ENCODE peak calls at places on chromosomes 13 and 19, in nine cellular contexts. C is A549, S is IMR-90, J is endothelial cell of umbilical vein, G is body of pancreas, W is H1, M is spleen, B is breast epithelium, H is esophagus squamous epithelium. N is an unnamed sample.
A peak's percentile ranks its signal among the peaks of the same experiment; 100 is the strongest.

GRCh38 chr19:16778796-16779411 is 50.3 kb upstream of the SIN3B start:
- DNase-seq in H (no peak), G (peak; percentile 20), W (peak; percentile 44), J (peak; percentile 59), S (peak; percentile 55), M (peak; percentile 79), C (peak; percentile 81), B (no peak), N (no peak)

GRCh38 chr19:56091066-56091490 is 30.0 kb downstream of the ZNF787 start:
- DNase-seq in B (no peak), J (no peak), W (no peak), C (peak; percentile 33), H (no peak), M (no peak), G (no peak), S (peak; percentile 61), N (no peak)

GRCh38 chr13:39916330-39916729 is 260.9 kb downstream of the COG6 start:
- DNase-seq in M (no peak), B (no peak), W (no peak), S (no peak), C (no peak), G (no peak), J (no peak), H (no peak), N (no peak)

GRCh38 chr19:13154911-13155471 is 4.8 kb downstream of the IER2 start:
- DNase-seq in C (no peak), W (no peak), H (no peak), S (peak; percentile 65), M (peak; percentile 91), J (peak; percentile 62), B (peak; percentile 96), G (peak; percentile 95), N (no peak)

GRCh38 chr19:5141926-5142724 is 173.2 kb downstream of the KDM4B start:
- DNase-seq in B (no peak), W (no peak), M (peak; percentile 73), G (no peak), H (no peak), J (no peak), C (no peak), S (no peak), N (no peak)

GRCh38 chr13:49292742-49293498 is 45.2 kb downstream of the CDADC1 start:
- DNase-seq in H (no peak), W (no peak), B (no peak), J (peak; percentile 75), C (no peak), S (peak; percentile 96), G (peak; percentile 52), M (no peak), N (no peak)

GRCh38 chr19:41495589-41495988 is 52.6 kb downstream of the ERICH4 start:
- DNase-seq in M (no peak), C (no peak), J (no peak), G (no peak), W (no peak), S (no peak), H (no peak), B (no peak), N (no peak)

GRCh38 chr13:64314286-64314685 is 2898.6 kb upstream of the PCDH20 start:
- DNase-seq in B (no peak), M (no peak), S (peak; percentile 61), J (no peak), H (no peak), C (no peak), W (no peak), G (no peak), N (no peak)

GRCh38 chr19:29836409-29836825 is 24.6 kb downstream of the CCNE1 start:
- DNase-seq in B (no peak), M (no peak), S (no peak), J (no peak), W (no peak), C (no peak), H (no peak), G (no peak), N (no peak)

GRCh38 chr13:67184247-67184646 is 45.9 kb downstream of the PCDH9 start:
- DNase-seq in B (no peak), W (no peak), G (no peak), C (peak; percentile 57), H (no peak), M (no peak), J (no peak), S (no peak), N (no peak)

GRCh38 chr19:34184880-34185491 is 12.7 kb downstream of the LSM14A start:
- DNase-seq in H (no peak), J (no peak), B (no peak), C (no peak), M (no peak), G (no peak), S (no peak), W (no peak), N (no peak)

GRCh38 chr13:113527272-113527958 is 36.9 kb upstream of the DCUN1D2 start:
- DNase-seq in H (no peak), J (no peak), W (no peak), S (no peak), C (no peak), M (peak; percentile 55), B (peak; percentile 30), G (no peak), N (peak; percentile 46)

GRCh38 chr13:112177889-112178288 is 110.9 kb downstream of the SOX1 start:
- DNase-seq in J (no peak), G (no peak), B (no peak), W (no peak), S (no peak), M (no peak), C (no peak), H (no peak), N (no peak)

GRCh38 chr19:43735957-43736356 is 18.8 kb downstream of the SMG9 start:
- DNase-seq in J (no peak), M (no peak), W (no peak), S (peak; percentile 68), G (no peak), B (no peak), C (no peak), H (no peak), N (no peak)

GRCh38 chr13:94006271-94006670 is 473.2 kb downstream of the DCT start:
- DNase-seq in B (no peak), J (no peak), G (no peak), H (no peak), S (no peak), M (no peak), W (no peak), C (no peak), N (no peak)

GRCh38 chr19:37738371-37738770 is 18.8 kb upstream of the ZNF607 start:
- DNase-seq in B (no peak), M (no peak), H (no peak), C (peak; percentile 50), W (no peak), J (no peak), S (no peak), G (no peak), N (no peak)

GRCh38 chr13:101942535-101943157 is 459.2 kb downstream of the FGF14 start:
- DNase-seq in J (no peak), S (no peak), B (no peak), G (no peak), W (no peak), C (no peak), H (no peak), M (no peak), N (no peak)

GRCh38 chr13:85828094-85828684 is 29.0 kb upstream of the SLITRK6 start:
- DNase-seq in B (no peak), S (peak; percentile 30), W (no peak), H (no peak), J (peak; percentile 4), G (no peak), M (no peak), C (peak; percentile 15), N (no peak)

GRCh38 chr13:112740502-112741131 is 50.8 kb downstream of the ATP11A start:
- DNase-seq in H (no peak), C (no peak), W (no peak), S (peak; percentile 95), G (peak; percentile 48), B (no peak), J (peak; percentile 32), M (peak; percentile 73), N (no peak)

GRCh38 chr19:46644720-46645119 is 8.7 kb upstream of the GNG8 start:
- DNase-seq in W (no peak), M (no peak), J (no peak), H (no peak), S (no peak), G (no peak), C (no peak), B (no peak), N (no peak)
- H3K27ac ChIP-seq in W (no peak overlapping the region), M (no peak overlapping the region), J (no peak overlapping the region), H (no peak overlapping the region), S (no peak overlapping the region), G (no peak overlapping the region), C (no peak overlapping the region), B (no peak overlapping the region), N (no peak overlapping the region)

DNA sequence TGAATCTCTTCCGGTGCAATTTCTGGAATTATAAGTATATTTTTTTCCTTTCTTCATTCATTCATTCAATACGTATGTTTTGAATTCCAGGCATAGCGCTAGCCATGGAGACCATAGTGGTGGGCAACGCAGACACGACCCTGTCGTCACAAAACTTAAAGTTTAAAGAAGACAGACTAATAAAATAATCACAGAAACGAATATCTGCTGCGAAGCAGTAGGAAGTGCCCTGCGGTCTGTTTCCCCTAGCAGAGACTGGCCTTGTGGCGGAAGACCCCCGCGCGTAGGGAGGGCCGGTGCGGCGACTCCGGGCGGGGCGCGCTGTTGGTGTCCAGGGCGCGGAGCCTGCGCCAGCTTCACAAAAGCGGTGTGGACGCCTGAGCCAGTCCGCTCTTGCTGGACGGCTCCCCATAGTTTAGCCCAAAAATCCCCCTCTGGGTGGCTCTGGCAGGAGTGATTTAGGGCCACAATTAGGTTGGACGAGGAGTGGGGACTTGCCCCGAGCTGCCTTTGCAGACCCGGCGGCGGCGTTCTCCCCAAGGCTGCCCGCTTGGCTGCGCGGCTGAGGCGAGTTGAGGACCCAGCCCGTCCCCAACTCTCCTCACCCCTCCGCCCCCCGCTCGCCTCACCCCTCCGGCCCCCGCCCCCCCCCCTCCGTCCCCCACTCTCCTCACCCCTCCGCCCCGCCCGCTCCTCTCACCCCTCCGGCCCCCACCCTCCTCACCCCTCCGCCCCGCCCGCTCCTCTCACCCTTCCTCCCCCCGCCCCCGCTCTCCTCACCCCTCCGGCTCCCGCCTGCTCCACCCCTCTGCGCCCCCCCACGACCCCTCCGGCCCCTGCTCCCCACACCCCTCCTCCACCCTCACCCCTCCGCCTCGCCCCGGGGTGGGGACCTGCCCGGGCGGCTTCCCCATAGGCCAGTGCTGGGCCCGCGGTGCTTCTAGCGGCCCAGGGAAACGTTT is 14.2 kb upstream of the LATS2 start:
- DNase-seq in S (no peak), B (no peak), J (peak; percentile 59), G (peak; percentile 33), H (no peak), C (no peak), M (peak; percentile 88), W (no peak), N (no peak)
- TF ChIP-seq POLR2A in S (no peak), B (no peak), J (no peak), G (peak; percentile 20), H (no peak), C (no peak), M (no peak), W (peak; percentile 73), N (no peak)

GRCh38 chr19:46967578-46968018 is 52.0 kb upstream of the NPAS1 start:
- DNase-seq in C (no peak), G (no peak), H (no peak), B (no peak), S (no peak), W (no peak), M (no peak), J (no peak), N (no peak)
- H3K4me3 ChIP-seq in C (no peak overlapping the region), G (no peak overlapping the region), H (no peak overlapping the region), B (no peak overlapping the region), S (no peak overlapping the region), W (no peak overlapping the region), M (no peak overlapping the region), J (no peak overlapping the region), N (no peak overlapping the region)

GRCh38 chr19:18045307-18046013 is 37.5 kb downstream of the ARRDC2 start:
- DNase-seq in W (no peak), B (no peak), H (no peak), M (no peak), J (no peak), G (no peak), C (no peak), S (no peak), N (no peak)
- H3K27ac ChIP-seq in W (no peak overlapping the region), B (peak overlapping the region; percentile 82), H (peak overlapping the region; percentile 37), M (peak overlapping the region; percentile 85), J (no peak overlapping the region), G (peak overlapping the region; percentile 75), C (peak overlapping the region; percentile 73), S (peak overlapping the region; percentile 2), N (peak overlapping the region; percentile 22)

N was measured in vagina.